ENCODE peak calls at places on chromosomes 13 and 19, in seven cellular contexts. M is bronchial epithelial cell; B is stimulated activated naive CD8-positive, alpha-beta T cell treated with anti-CD3 and anti-CD28 coated beads, Interleukin-15, amount 100 ng/mL, for 72 hours; G is CD8-positive, alpha-beta T cell; D is fibroblast of pulmonary artery; Q is heart right ventricle; E is AG10803. I is an unnamed sample.

GRCh38 chr13:102361113-102361512 is 40.7 kb downstream of the FGF14 start:
- DNase-seq in M (no peak), B (no peak), G (no peak), D (no peak), Q (no peak), E (no peak), I (no peak)

GRCh38 chr13:20294497-20294896 is 62.4 kb upstream of the GJB6 start:
- DNase-seq in M (no peak), B (no peak), G (no peak), D (no peak), Q (no peak), E (no peak), I (no peak)

GRCh38 chr13:20161951-20162300 is 1.1 kb upstream of the GJA3 start:
- DNase-seq in M (no peak), B (no peak), G (no peak), D (no peak), Q (no peak), E (no peak), I (no peak)

GRCh38 chr19:41415154-41415571 is 12.0 kb downstream of the B3GNT8 start:
- DNase-seq in M (no peak), B (no peak), G (no peak), D (no peak), Q (no peak), E (no peak), I (no peak)

GRCh38 chr19:53463263-53463662 is 4.3 kb upstream of the ZNF813 start:
- DNase-seq in M (no peak), B (peak; percentile 11), G (no peak), D (no peak), Q (peak; percentile 64), E (peak; percentile 5), I (peak; percentile 45)

GRCh38 chr13:73421310-73421912 is 362.6 kb downstream of the KLF5 start:
- DNase-seq in M (peak; percentile 100), B (peak; percentile 35), G (no peak), D (peak; percentile 33), Q (no peak), E (no peak), I (no peak)

GRCh38 chr19:31256601-31256990 is 92.6 kb downstream of the TSHZ3 start:
- DNase-seq in M (peak; percentile 26), B (no peak), G (no peak), D (no peak), Q (no peak), E (no peak), I (no peak)

GRCh38 chr19:42196011-42197001 is 21.2 kb downstream of the DEDD2 start:
- DNase-seq in M (no peak), B (no peak), G (no peak), D (no peak), Q (no peak), E (no peak), I (no peak)

GRCh38 chr19:51125421-51126075 is 842 bp downstream of the SIGLEC9 start:
- DNase-seq in M (no peak), B (no peak), G (no peak), D (no peak), Q (no peak), E (no peak), I (no peak)

GRCh38 chr13:113869263-113869662 is 5.4 kb upstream of the GAS6 start:
- DNase-seq in M (no peak), B (no peak), G (no peak), D (no peak), Q (no peak), E (no peak), I (no peak)

GRCh38 chr13:80630685-80631121 is 289.8 kb upstream of the SPRY2 start:
- DNase-seq in M (peak; percentile 31), B (no peak), G (no peak), D (peak; percentile 99), Q (peak; percentile 30), E (no peak), I (no peak)

GRCh38 chr13:114211446-114211845 is 23.3 kb upstream of the CDC16 start:
- DNase-seq in M (no peak), B (no peak), G (no peak), D (no peak), Q (no peak), E (no peak), I (no peak)

GRCh38 chr13:99280166-99280565 is 22.0 kb upstream of the GPR18 start:
- DNase-seq in M (peak; percentile 47), B (no peak), G (no peak), D (peak; percentile 11), Q (no peak), E (peak; percentile 85), I (no peak)

GRCh38 chr13:47480941-47481340 is 520.1 kb downstream of the SUCLA2 start:
- DNase-seq in M (no peak), B (no peak), G (no peak), D (no peak), Q (no peak), E (no peak), I (no peak)

GRCh38 chr13:21106089-21106488 is 44.7 kb upstream of the LATS2 start:
- DNase-seq in M (no peak), B (no peak), G (no peak), D (peak; percentile 35), Q (no peak), E (peak; percentile 75), I (no peak)

GRCh38 chr13:48251616-48252081 is 18.6 kb downstream of the ITM2B start:
- DNase-seq in M (no peak), B (no peak), G (no peak), D (peak; percentile 73), Q (no peak), E (peak; percentile 91), I (no peak)

GRCh38 chr13:113105032-113105993 is at the start of gene F7:
- DNase-seq in M (no peak), B (no peak), G (no peak), D (no peak), Q (no peak), E (peak; percentile 8), I (peak; percentile 62)

GRCh38 chr19:40193587-40193849 is 2.3 kb downstream of the MAP3K10 start:
- DNase-seq in M (no peak), B (no peak), G (no peak), D (peak; percentile 19), Q (no peak), E (peak; percentile 69), I (no peak)

GRCh38 chr13:102286326-102286725 is 115.5 kb downstream of the FGF14 start:
- DNase-seq in M (peak; percentile 100), B (no peak), G (no peak), D (peak; percentile 65), Q (no peak), E (peak; percentile 75), I (no peak)

GRCh38 chr13:31208554-31209122 is 8.9 kb downstream of the B3GLCT start:
- DNase-seq in M (no peak), B (no peak), G (no peak), D (no peak), Q (no peak), E (no peak), I (no peak)